ENCODE peak calls at places on chromosomes 4 and X, in eight cellular contexts. One of them, this sample, is unnamed.

GRCh38 chrX:154487518-154488290 is 1.3 kb upstream of the UBL4A start:
- DNase-seq in GM23338: no peak
- DNase-seq in HCT116: no peak
- DNase-seq in SK-N-SH: no peak
- DNase-seq in GM23248: no peak
- DNase-seq in MM.1S: no peak
- DNase-seq in hepatocyte: no peak
- DNase-seq in OCI-LY7: no peak
- DNase-seq in this sample: no peak

GRCh38 chr4:56245547-56246229 is 141.6 kb downstream of the AASDH start:
- DNase-seq in GM23338: peak
- DNase-seq in HCT116: no peak
- DNase-seq in SK-N-SH: no peak
- DNase-seq in GM23248: no peak
- DNase-seq in MM.1S: no peak
- DNase-seq in hepatocyte: peak
- DNase-seq in OCI-LY7: no peak
- DNase-seq in this sample: no peak

GRCh38 chr4:128061566-128062536 is 739 bp downstream of the LARP1B start:
- DNase-seq in GM23338: peak
- DNase-seq in HCT116: peak
- DNase-seq in SK-N-SH: peak
- DNase-seq in GM23248: peak
- DNase-seq in MM.1S: peak
- DNase-seq in hepatocyte: peak
- DNase-seq in OCI-LY7: peak
- DNase-seq in this sample: peak

GRCh38 chr4:15765910-15766703 is 12.0 kb upstream of the CD38 start:
- DNase-seq in GM23338: no peak
- DNase-seq in HCT116: no peak
- DNase-seq in SK-N-SH: no peak
- DNase-seq in GM23248: no peak
- DNase-seq in MM.1S: peak
- DNase-seq in hepatocyte: no peak
- DNase-seq in OCI-LY7: peak
- DNase-seq in this sample: no peak

GRCh38 chrX:154016366-154017076 is 3.2 kb downstream of the IRAK1 start:
- DNase-seq in GM23338: no peak
- DNase-seq in HCT116: no peak
- DNase-seq in SK-N-SH: no peak
- DNase-seq in GM23248: no peak
- DNase-seq in MM.1S: no peak
- DNase-seq in hepatocyte: no peak
- DNase-seq in OCI-LY7: no peak
- DNase-seq in this sample: no peak

GRCh38 chr4:131366724-131367123 is 1782.4 kb upstream of the PCDH10 start:
- DNase-seq in GM23338: no peak
- DNase-seq in HCT116: no peak
- DNase-seq in SK-N-SH: no peak
- DNase-seq in GM23248: no peak
- DNase-seq in MM.1S: no peak
- DNase-seq in hepatocyte: no peak
- DNase-seq in OCI-LY7: no peak
- DNase-seq in this sample: no peak

GRCh38 chr4:1566838-1567518 is 117.1 kb downstream of the FAM53A start:
- DNase-seq in GM23338: peak
- DNase-seq in HCT116: no peak
- DNase-seq in SK-N-SH: peak
- DNase-seq in GM23248: no peak
- DNase-seq in MM.1S: no peak
- DNase-seq in hepatocyte: no peak
- DNase-seq in OCI-LY7: no peak
- DNase-seq in this sample: no peak

GRCh38 chr4:91064157-91064853 is 937.1 kb downstream of the CCSER1 start:
- DNase-seq in GM23338: peak
- DNase-seq in HCT116: peak
- DNase-seq in SK-N-SH: peak
- DNase-seq in GM23248: no peak
- DNase-seq in MM.1S: no peak
- DNase-seq in hepatocyte: peak
- DNase-seq in OCI-LY7: no peak
- DNase-seq in this sample: peak

GRCh38 chrX:68827256-68827655 is 1.6 kb upstream of the EFNB1 start:
- DNase-seq in GM23338: no peak
- DNase-seq in HCT116: no peak
- DNase-seq in SK-N-SH: no peak
- DNase-seq in GM23248: no peak
- DNase-seq in MM.1S: no peak
- DNase-seq in hepatocyte: no peak
- DNase-seq in OCI-LY7: no peak
- DNase-seq in this sample: no peak

GRCh38 chr4:105520819-105521790 is 31.3 kb upstream of the ARHGEF38 start:
- DNase-seq in GM23338: peak
- DNase-seq in HCT116: peak
- DNase-seq in SK-N-SH: peak
- DNase-seq in GM23248: peak
- DNase-seq in MM.1S: peak
- DNase-seq in hepatocyte: peak
- DNase-seq in OCI-LY7: peak
- DNase-seq in this sample: peak

GRCh38 chrX:18424482-18425198 is 768 bp upstream of the CDKL5 start:
- DNase-seq in GM23338: peak
- DNase-seq in HCT116: no peak
- DNase-seq in SK-N-SH: peak
- DNase-seq in GM23248: peak
- DNase-seq in MM.1S: peak
- DNase-seq in hepatocyte: peak
- DNase-seq in OCI-LY7: peak
- DNase-seq in this sample: peak

GRCh38 chr4:8067274-8067936 is 91.2 kb downstream of the ABLIM2 start:
- DNase-seq in GM23338: no peak
- DNase-seq in HCT116: no peak
- DNase-seq in SK-N-SH: no peak
- DNase-seq in GM23248: no peak
- DNase-seq in MM.1S: no peak
- DNase-seq in hepatocyte: no peak
- DNase-seq in OCI-LY7: no peak
- DNase-seq in this sample: no peak

GRCh38 chr4:173522160-173522873 is 7.7 kb downstream of the HAND2 start:
- DNase-seq in GM23338: peak
- DNase-seq in HCT116: no peak
- DNase-seq in SK-N-SH: peak
- DNase-seq in GM23248: peak
- DNase-seq in MM.1S: no peak
- DNase-seq in hepatocyte: peak
- DNase-seq in OCI-LY7: no peak
- DNase-seq in this sample: no peak

GRCh38 chrX:18613930-18614639 is 57.8 kb downstream of the RS1 start:
- DNase-seq in GM23338: no peak
- DNase-seq in HCT116: no peak
- DNase-seq in SK-N-SH: no peak
- DNase-seq in GM23248: no peak
- DNase-seq in MM.1S: no peak
- DNase-seq in hepatocyte: no peak
- DNase-seq in OCI-LY7: no peak
- DNase-seq in this sample: no peak

GRCh38 chr4:186486172-186486571 is 69.2 kb downstream of the MTNR1A start:
- DNase-seq in GM23338: no peak
- DNase-seq in HCT116: no peak
- DNase-seq in SK-N-SH: peak
- DNase-seq in GM23248: peak
- DNase-seq in MM.1S: no peak
- DNase-seq in hepatocyte: no peak
- DNase-seq in OCI-LY7: no peak
- DNase-seq in this sample: no peak

GRCh38 chrX:123425904-123426303 is 241.8 kb downstream of the GRIA3 start:
- DNase-seq in GM23338: no peak
- DNase-seq in HCT116: no peak
- DNase-seq in SK-N-SH: no peak
- DNase-seq in GM23248: peak
- DNase-seq in MM.1S: no peak
- DNase-seq in hepatocyte: no peak
- DNase-seq in OCI-LY7: no peak
- DNase-seq in this sample: peak

GRCh38 chr4:83219344-83219990 is 65.1 kb downstream of the COQ2 start:
- DNase-seq in GM23338: no peak
- DNase-seq in HCT116: no peak
- DNase-seq in SK-N-SH: no peak
- DNase-seq in GM23248: peak
- DNase-seq in MM.1S: peak
- DNase-seq in hepatocyte: no peak
- DNase-seq in OCI-LY7: peak
- DNase-seq in this sample: no peak

GRCh38 chr4:2858451-2859217 is 15.0 kb downstream of the ADD1 start:
- DNase-seq in GM23338: no peak
- DNase-seq in HCT116: no peak
- DNase-seq in SK-N-SH: no peak
- DNase-seq in GM23248: peak
- DNase-seq in MM.1S: no peak
- DNase-seq in hepatocyte: no peak
- DNase-seq in OCI-LY7: no peak
- DNase-seq in this sample: no peak

GRCh38 chr4:2862528-2862927 is 18.9 kb downstream of the ADD1 start:
- DNase-seq in GM23338: peak
- DNase-seq in HCT116: peak
- DNase-seq in SK-N-SH: no peak
- DNase-seq in GM23248: peak
- DNase-seq in MM.1S: no peak
- DNase-seq in hepatocyte: peak
- DNase-seq in OCI-LY7: no peak
- DNase-seq in this sample: peak

GRCh38 chr4:2859514-2859913 is 15.9 kb downstream of the ADD1 start:
- DNase-seq in GM23338: no peak
- DNase-seq in HCT116: no peak
- DNase-seq in SK-N-SH: no peak
- DNase-seq in GM23248: no peak
- DNase-seq in MM.1S: no peak
- DNase-seq in hepatocyte: no peak
- DNase-seq in OCI-LY7: peak
- DNase-seq in this sample: no peak

GRCh38 chr4:2861631-2862436 is 18.2 kb downstream of the ADD1 start:
- DNase-seq in GM23338: no peak
- DNase-seq in HCT116: no peak
- DNase-seq in SK-N-SH: no peak
- DNase-seq in GM23248: peak
- DNase-seq in MM.1S: no peak
- DNase-seq in hepatocyte: no peak
- DNase-seq in OCI-LY7: no peak
- DNase-seq in this sample: no peak

DNA sequence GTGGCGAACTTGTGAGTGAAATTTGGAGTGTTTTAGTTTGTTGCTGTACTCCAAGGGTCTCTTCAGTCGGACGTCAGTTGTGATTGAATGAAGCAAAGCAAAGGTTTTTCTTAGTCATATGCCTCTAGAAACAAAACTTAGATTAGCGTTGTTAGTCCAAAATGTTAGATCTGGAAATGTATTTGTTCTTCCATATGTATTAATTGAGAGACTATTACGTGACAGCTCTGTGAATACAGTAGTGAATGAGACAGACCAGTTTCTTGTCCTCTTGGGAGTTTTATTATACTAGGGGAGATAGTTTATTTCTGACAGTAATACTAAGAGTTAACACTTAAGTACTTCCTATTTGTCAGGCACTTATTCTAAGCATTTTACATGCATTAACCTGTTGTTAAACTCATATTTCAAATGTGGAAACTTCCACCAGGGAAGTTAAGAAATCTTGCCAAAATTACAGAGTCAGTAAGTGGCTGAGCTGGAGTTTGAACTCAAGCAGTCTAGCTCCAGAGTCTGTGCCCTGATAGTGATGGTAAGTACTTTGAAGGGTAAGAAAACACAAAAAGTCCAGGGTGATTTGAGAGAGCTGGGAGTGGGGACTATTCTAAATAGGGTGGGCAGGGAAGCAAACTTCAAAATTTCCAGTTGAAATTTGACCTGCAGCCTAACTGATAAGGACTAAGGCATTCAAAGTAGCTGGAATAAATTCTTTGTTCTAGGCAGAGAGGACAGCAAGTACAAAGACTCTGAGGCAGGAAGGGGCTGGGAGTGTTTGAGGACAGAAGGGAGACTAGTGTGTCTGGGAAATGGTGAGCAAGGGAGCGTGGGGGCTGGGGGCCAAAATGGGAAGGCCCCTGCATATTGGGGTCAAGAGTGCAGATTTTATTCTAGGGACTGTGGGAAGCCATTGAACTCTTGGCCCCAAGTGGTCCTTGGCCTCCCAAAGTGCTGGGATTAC is 17.0 kb downstream of the ADD1 start:
- DNase-seq in GM23338: peak
- DNase-seq in HCT116: no peak
- DNase-seq in SK-N-SH: no peak
- DNase-seq in GM23248: no peak
- DNase-seq in MM.1S: no peak
- DNase-seq in hepatocyte: no peak
- DNase-seq in OCI-LY7: no peak
- DNase-seq in this sample: no peak
- TF ChIP-seq EZH2phosphoT487 in GM23338: no peak
- TF ChIP-seq EZH2phosphoT487 in HCT116: no peak
- TF ChIP-seq EZH2phosphoT487 in SK-N-SH: no peak
- TF ChIP-seq EZH2phosphoT487 in GM23248: no peak
- TF ChIP-seq EZH2phosphoT487 in MM.1S: no peak
- TF ChIP-seq EZH2phosphoT487 in hepatocyte: no peak
- TF ChIP-seq EZH2phosphoT487 in OCI-LY7: no peak
- TF ChIP-seq EZH2phosphoT487 in this sample: no peak

DNA sequence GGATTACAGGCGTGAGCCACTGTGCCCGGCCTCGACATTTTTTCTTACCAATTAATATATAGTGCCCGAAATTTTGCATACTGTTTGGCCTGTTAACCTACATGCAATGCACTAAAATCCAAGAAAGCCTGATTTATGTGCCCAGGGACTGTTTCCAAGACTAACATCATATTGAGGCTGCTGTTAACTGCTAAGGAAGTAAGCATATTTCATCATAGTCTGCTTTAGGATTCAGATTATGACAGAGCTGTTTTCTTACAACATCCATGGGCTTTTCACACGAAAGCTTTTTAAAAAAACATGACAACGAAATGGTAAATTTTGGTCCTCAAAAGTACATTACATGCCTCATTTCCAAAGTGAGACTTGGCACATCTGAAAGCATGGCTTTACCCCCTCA is 84.4 kb downstream of the STOX2 start:
- DNase-seq in GM23338: no peak
- DNase-seq in HCT116: no peak
- DNase-seq in SK-N-SH: no peak
- DNase-seq in GM23248: peak
- DNase-seq in MM.1S: no peak
- DNase-seq in hepatocyte: peak
- DNase-seq in OCI-LY7: no peak
- DNase-seq in this sample: no peak
- H3K27ac ChIP-seq in GM23338: no peak
- H3K27ac ChIP-seq in HCT116: no peak
- H3K27ac ChIP-seq in SK-N-SH: no peak
- H3K27ac ChIP-seq in GM23248: no peak
- H3K27ac ChIP-seq in MM.1S: no peak
- H3K27ac ChIP-seq in hepatocyte: peak
- H3K27ac ChIP-seq in OCI-LY7: no peak
- H3K27ac ChIP-seq in this sample: no peak

GRCh38 chr4:98326168-98326567 is 65.0 kb downstream of the RAP1GDS1 start:
- DNase-seq in GM23338: no peak
- DNase-seq in HCT116: no peak
- DNase-seq in SK-N-SH: no peak
- DNase-seq in GM23248: no peak
- DNase-seq in MM.1S: no peak
- DNase-seq in hepatocyte: no peak
- DNase-seq in OCI-LY7: no peak
- DNase-seq in this sample: no peak
- H3K4me3 ChIP-seq in GM23338: no peak
- H3K4me3 ChIP-seq in HCT116: no peak
- H3K4me3 ChIP-seq in SK-N-SH: no peak
- H3K4me3 ChIP-seq in GM23248: no peak
- H3K4me3 ChIP-seq in MM.1S: no peak
- H3K4me3 ChIP-seq in hepatocyte: no peak
- H3K4me3 ChIP-seq in OCI-LY7: no peak
- H3K4me3 ChIP-seq in this sample: no peak

GRCh38 chr4:99381588-99382175 is 29.1 kb upstream of the ADH1C start:
- DNase-seq in GM23338: no peak
- DNase-seq in HCT116: no peak
- DNase-seq in SK-N-SH: no peak
- DNase-seq in GM23248: no peak
- DNase-seq in MM.1S: no peak
- DNase-seq in hepatocyte: no peak
- DNase-seq in OCI-LY7: no peak
- DNase-seq in this sample: no peak
- TF ChIP-seq EZH2phosphoT487 in GM23338: no peak
- TF ChIP-seq EZH2phosphoT487 in HCT116: no peak
- TF ChIP-seq EZH2phosphoT487 in SK-N-SH: no peak
- TF ChIP-seq EZH2phosphoT487 in GM23248: no peak
- TF ChIP-seq EZH2phosphoT487 in MM.1S: no peak
- TF ChIP-seq EZH2phosphoT487 in hepatocyte: no peak
- TF ChIP-seq EZH2phosphoT487 in OCI-LY7: no peak
- TF ChIP-seq EZH2phosphoT487 in this sample: no peak

This sample was measured in PC-3.